ENCODE peak calls at places on chromosomes 12 and 14, in nine cellular contexts. A, E, C, D, I, S, W, J and Z are unnamed samples.

GRCh38 chr12:5689773-5690172 is 255.3 kb downstream of the ANO2 start:
- DNase-seq in A (no peak), E (no peak), C (no peak), D (no peak), I (no peak), S (no peak), W (no peak), J (no peak), Z (no peak)

GRCh38 chr12:26239508-26240328 is 44.3 kb downstream of the SSPN start:
- DNase-seq in A (peak; percentile 67), E (no peak), C (no peak), D (peak; percentile 26), I (peak; percentile 94), S (no peak), W (peak; percentile 57), J (peak; percentile 73), Z (no peak)

GRCh38 chr14:50745401-50746058 is 77.4 kb upstream of the SAV1 start:
- DNase-seq in A (no peak), E (no peak), C (no peak), D (no peak), I (no peak), S (no peak), W (no peak), J (no peak), Z (no peak)

GRCh38 chr14:23359167-23359626 is 5.8 kb downstream of the EFS start:
- DNase-seq in A (no peak), E (no peak), C (no peak), D (no peak), I (no peak), S (no peak), W (no peak), J (no peak), Z (no peak)

GRCh38 chr14:83757896-83758295 is 1772.0 kb upstream of the FLRT2 start:
- DNase-seq in A (no peak), E (no peak), C (no peak), D (no peak), I (no peak), S (no peak), W (peak; percentile 61), J (no peak), Z (no peak)

GRCh38 chr12:19065223-19065622 is 64.3 kb upstream of the PLEKHA5 start:
- DNase-seq in A (no peak), E (no peak), C (no peak), D (no peak), I (no peak), S (no peak), W (no peak), J (no peak), Z (no peak)

GRCh38 chr12:9751204-9752144 is 9.2 kb downstream of the CD69 start:
- DNase-seq in A (no peak), E (no peak), C (peak; percentile 50), D (no peak), I (no peak), S (peak; percentile 46), W (no peak), J (no peak), Z (peak; percentile 36)

GRCh38 chr12:57124259-57124877 is 3.9 kb upstream of the LRP1 start:
- DNase-seq in A (peak; percentile 60), E (no peak), C (peak; percentile 70), D (peak; percentile 82), I (peak; percentile 73), S (peak; percentile 74), W (peak; percentile 79), J (peak; percentile 77), Z (peak; percentile 55)

GRCh38 chr12:72318341-72318740 is 46.2 kb downstream of the TRHDE start:
- DNase-seq in A (no peak), E (no peak), C (no peak), D (peak; percentile 43), I (no peak), S (no peak), W (no peak), J (no peak), Z (no peak)

GRCh38 chr12:109170335-109170734 is 53.9 kb downstream of the ACACB start:
- DNase-seq in A (no peak), E (no peak), C (no peak), D (no peak), I (no peak), S (no peak), W (no peak), J (no peak), Z (no peak)

GRCh38 chr14:76904100-76904739 is 78.0 kb downstream of the LRRC74A start:
- DNase-seq in A (peak; percentile 62), E (no peak), C (no peak), D (no peak), I (peak; percentile 66), S (no peak), W (peak; percentile 96), J (peak; percentile 56), Z (no peak)

GRCh38 chr12:45651029-45651428 is 78.5 kb upstream of the ARID2 start:
- DNase-seq in A (no peak), E (no peak), C (no peak), D (no peak), I (no peak), S (no peak), W (no peak), J (no peak), Z (no peak)

GRCh38 chr14:65531148-65531547 is 118.6 kb downstream of the FUT8 start:
- DNase-seq in A (no peak), E (no peak), C (no peak), D (no peak), I (no peak), S (no peak), W (no peak), J (no peak), Z (no peak)
- H3K9me3 ChIP-seq in A (no peaks in the 10 kb centered on the region), E (peaks cover 16% of the 10 kb centered on the region), C (no peaks in the 10 kb centered on the region), D (no peaks in the 10 kb centered on the region), I (peaks cover 1% of the 10 kb centered on the region), S (peaks cover 24% of the 10 kb centered on the region), W (no peaks in the 10 kb centered on the region), J (no peaks in the 10 kb centered on the region), Z (peaks cover 2% of the 10 kb centered on the region)

GRCh38 chr14:38696925-38697324 is 406.1 kb downstream of the SEC23A start:
- DNase-seq in A (no peak), E (no peak), C (no peak), D (no peak), I (no peak), S (no peak), W (no peak), J (no peak), Z (no peak)
- H3K9me3 ChIP-seq in A (peaks cover 5% of the 10 kb centered on the region), E (peaks cover 3% of the 10 kb centered on the region), C (no peaks in the 10 kb centered on the region), D (no peaks in the 10 kb centered on the region), I (no peaks in the 10 kb centered on the region), S (peaks cover 2% of the 10 kb centered on the region), W (no peaks in the 10 kb centered on the region), J (no peaks in the 10 kb centered on the region), Z (no peaks in the 10 kb centered on the region)

GRCh38 chr12:130433411-130433810 is 95.7 kb downstream of the PIWIL1 start:
- DNase-seq in A (no peak), E (no peak), C (no peak), D (no peak), I (no peak), S (no peak), W (no peak), J (no peak), Z (no peak)

GRCh38 chr12:130434560-130434959 is 96.9 kb downstream of the PIWIL1 start:
- DNase-seq in A (no peak), E (no peak), C (no peak), D (no peak), I (peak; percentile 30), S (no peak), W (no peak), J (no peak), Z (no peak)

GRCh38 chr12:130435331-130435730 is 97.6 kb downstream of the PIWIL1 start:
- DNase-seq in A (no peak), E (no peak), C (no peak), D (no peak), I (peak; percentile 11), S (no peak), W (no peak), J (no peak), Z (no peak)

GRCh38 chr12:130435826-130436225 is 98.1 kb downstream of the PIWIL1 start:
- DNase-seq in A (no peak), E (no peak), C (no peak), D (no peak), I (peak; percentile 9), S (no peak), W (no peak), J (no peak), Z (no peak)

DNA sequence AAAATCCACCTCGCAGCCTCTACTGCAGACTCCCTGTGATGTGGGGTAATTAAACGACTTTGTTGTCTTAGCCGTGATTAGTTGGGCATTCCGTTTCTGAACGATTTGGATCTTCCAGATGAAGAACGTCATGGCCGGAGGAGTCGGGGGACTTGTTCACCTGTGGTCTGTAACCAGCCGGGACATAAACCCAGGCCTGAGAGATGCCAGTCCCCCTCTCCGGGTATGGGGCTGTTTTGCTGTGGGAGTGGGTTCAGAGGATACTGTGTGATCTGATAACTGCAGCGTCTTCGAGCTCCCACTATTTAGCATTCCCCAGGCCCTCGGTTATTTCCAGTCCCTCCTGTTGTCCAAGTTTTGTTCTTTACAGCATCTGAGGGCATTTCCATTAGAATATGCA is 96.1 kb downstream of the PIWIL1 start:
- DNase-seq in A (no peak), E (no peak), C (no peak), D (no peak), I (peak; percentile 17), S (no peak), W (no peak), J (no peak), Z (no peak)
- H3K9me3 ChIP-seq in A (no peaks in the 10 kb centered on the region), E (no peaks in the 10 kb centered on the region), C (no peaks in the 10 kb centered on the region), D (no peaks in the 10 kb centered on the region), I (peaks cover 2% of the 10 kb centered on the region), S (no peaks in the 10 kb centered on the region), W (no peaks in the 10 kb centered on the region), J (no peaks in the 10 kb centered on the region), Z (no peaks in the 10 kb centered on the region)

GRCh38 chr12:38110026-38110699 is 206.4 kb upstream of the ALG10B start:
- DNase-seq in A (no peak), E (no peak), C (no peak), D (no peak), I (no peak), S (no peak), W (no peak), J (no peak), Z (no peak)

GRCh38 chr12:38118632-38119031 is 197.9 kb upstream of the ALG10B start:
- DNase-seq in A (no peak), E (no peak), C (no peak), D (no peak), I (no peak), S (no peak), W (no peak), J (no peak), Z (no peak)

GRCh38 chr12:38116968-38117367 is 199.6 kb upstream of the ALG10B start:
- DNase-seq in A (no peak), E (no peak), C (no peak), D (no peak), I (no peak), S (no peak), W (no peak), J (no peak), Z (no peak)

DNA sequence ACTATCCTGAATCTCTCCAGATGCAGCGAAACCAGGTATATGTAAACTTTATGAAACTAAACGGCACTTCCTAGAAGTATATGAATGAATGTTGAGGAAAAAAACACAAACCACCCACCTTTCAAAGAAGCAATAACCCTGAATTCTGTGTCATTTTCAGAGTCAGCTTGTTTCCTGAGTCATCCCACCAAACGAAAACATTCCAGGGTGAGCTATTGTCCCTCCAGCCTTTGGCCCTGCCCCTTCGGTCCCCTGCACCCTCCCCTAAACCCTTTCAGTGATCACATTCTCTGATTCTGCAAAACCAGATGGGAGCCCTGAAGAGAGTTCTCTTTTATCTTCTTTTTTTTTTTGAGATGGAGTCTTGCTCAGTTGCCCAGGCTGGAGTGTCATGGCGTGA is 202.6 kb upstream of the ALG10B start:
- DNase-seq in A (no peak), E (no peak), C (no peak), D (no peak), I (no peak), S (no peak), W (no peak), J (no peak), Z (no peak)
- H3K9me3 ChIP-seq in A (no peaks in the 10 kb centered on the region), E (no peaks in the 10 kb centered on the region), C (no peaks in the 10 kb centered on the region), D (no peaks in the 10 kb centered on the region), I (no peaks in the 10 kb centered on the region), S (no peaks in the 10 kb centered on the region), W (no peaks in the 10 kb centered on the region), J (no peaks in the 10 kb centered on the region), Z (no peaks in the 10 kb centered on the region)